ENCODE peak calls at places on chromosomes 13 and 19, in seven cellular contexts. One of them, this sample, is unnamed.

GRCh38 chr19:5452594-5453565 is 2.3 kb upstream of the ZNRF4 start:
- DNase-seq in GM12892: no peak
- DNase-seq in NCI-H146: no peak
- DNase-seq in ACHN: no peak
- DNase-seq in neural crest cell: no peak
- DNase-seq in NCI-H1105 treated with DMSO at 0.1 percent for 48 hours: no peak
- DNase-seq in COR-L47: no peak
- DNase-seq in this sample: no peak

GRCh38 chr13:98504371-98504963 is 72.4 kb downstream of the STK24 start:
- DNase-seq in GM12892: no peak
- DNase-seq in NCI-H146: no peak
- DNase-seq in ACHN: no peak
- DNase-seq in neural crest cell: no peak
- DNase-seq in NCI-H1105 treated with DMSO at 0.1 percent for 48 hours: no peak
- DNase-seq in COR-L47: no peak
- DNase-seq in this sample: no peak

GRCh38 chr19:43755256-43755801 is 567 bp upstream of the SMG9 start:
- DNase-seq in GM12892: no peak
- DNase-seq in NCI-H146: peak
- DNase-seq in ACHN: peak
- DNase-seq in neural crest cell: peak
- DNase-seq in NCI-H1105 treated with DMSO at 0.1 percent for 48 hours: peak
- DNase-seq in COR-L47: peak
- DNase-seq in this sample: peak

GRCh38 chr13:35514801-35515502 is 38.5 kb upstream of the MAB21L1 start:
- DNase-seq in GM12892: no peak
- DNase-seq in NCI-H146: peak
- DNase-seq in ACHN: no peak
- DNase-seq in neural crest cell: no peak
- DNase-seq in NCI-H1105 treated with DMSO at 0.1 percent for 48 hours: peak
- DNase-seq in COR-L47: peak
- DNase-seq in this sample: no peak

GRCh38 chr13:101292711-101293110 is 123.6 kb downstream of the NALCN start:
- DNase-seq in GM12892: no peak
- DNase-seq in NCI-H146: no peak
- DNase-seq in ACHN: no peak
- DNase-seq in neural crest cell: no peak
- DNase-seq in NCI-H1105 treated with DMSO at 0.1 percent for 48 hours: no peak
- DNase-seq in COR-L47: no peak
- DNase-seq in this sample: no peak

GRCh38 chr19:51698296-51698695 is 5.2 kb downstream of the SPACA6 start:
- DNase-seq in GM12892: no peak
- DNase-seq in NCI-H146: no peak
- DNase-seq in ACHN: no peak
- DNase-seq in neural crest cell: no peak
- DNase-seq in NCI-H1105 treated with DMSO at 0.1 percent for 48 hours: no peak
- DNase-seq in COR-L47: no peak
- DNase-seq in this sample: no peak

GRCh38 chr13:51323824-51324511 is 15.5 kb upstream of the SERPINE3 start:
- DNase-seq in GM12892: no peak
- DNase-seq in NCI-H146: peak
- DNase-seq in ACHN: no peak
- DNase-seq in neural crest cell: no peak
- DNase-seq in NCI-H1105 treated with DMSO at 0.1 percent for 48 hours: no peak
- DNase-seq in COR-L47: no peak
- DNase-seq in this sample: no peak

GRCh38 chr19:58569943-58570670 is 3.0 kb downstream of the MZF1 start:
- DNase-seq in GM12892: no peak
- DNase-seq in NCI-H146: no peak
- DNase-seq in ACHN: no peak
- DNase-seq in neural crest cell: no peak
- DNase-seq in NCI-H1105 treated with DMSO at 0.1 percent for 48 hours: no peak
- DNase-seq in COR-L47: no peak
- DNase-seq in this sample: peak

GRCh38 chr13:36282818-36283432 is 14.7 kb downstream of the CCDC169 start:
- DNase-seq in GM12892: no peak
- DNase-seq in NCI-H146: peak
- DNase-seq in ACHN: peak
- DNase-seq in neural crest cell: no peak
- DNase-seq in NCI-H1105 treated with DMSO at 0.1 percent for 48 hours: peak
- DNase-seq in COR-L47: peak
- DNase-seq in this sample: no peak

GRCh38 chr19:50909240-50910070 is 1.7 kb downstream of the KLK4 start:
- DNase-seq in GM12892: peak
- DNase-seq in NCI-H146: peak
- DNase-seq in ACHN: peak
- DNase-seq in neural crest cell: peak
- DNase-seq in NCI-H1105 treated with DMSO at 0.1 percent for 48 hours: peak
- DNase-seq in COR-L47: no peak
- DNase-seq in this sample: peak

GRCh38 chr19:37251308-37252229 is 33.6 kb downstream of the ZNF383 start:
- DNase-seq in GM12892: peak
- DNase-seq in NCI-H146: peak
- DNase-seq in ACHN: no peak
- DNase-seq in neural crest cell: no peak
- DNase-seq in NCI-H1105 treated with DMSO at 0.1 percent for 48 hours: peak
- DNase-seq in COR-L47: peak
- DNase-seq in this sample: peak

GRCh38 chr19:8615813-8616596 is 5.5 kb upstream of the ADAMTS10 start:
- DNase-seq in GM12892: no peak
- DNase-seq in NCI-H146: no peak
- DNase-seq in ACHN: peak
- DNase-seq in neural crest cell: peak
- DNase-seq in NCI-H1105 treated with DMSO at 0.1 percent for 48 hours: peak
- DNase-seq in COR-L47: no peak
- DNase-seq in this sample: peak

GRCh38 chr19:37218592-37218935 is 550 bp downstream of the ZNF383 start:
- DNase-seq in GM12892: no peak
- DNase-seq in NCI-H146: no peak
- DNase-seq in ACHN: no peak
- DNase-seq in neural crest cell: no peak
- DNase-seq in NCI-H1105 treated with DMSO at 0.1 percent for 48 hours: no peak
- DNase-seq in COR-L47: no peak
- DNase-seq in this sample: no peak

GRCh38 chr13:23470706-23471610 is 37.5 kb upstream of the SACS start:
- DNase-seq in GM12892: no peak
- DNase-seq in NCI-H146: peak
- DNase-seq in ACHN: no peak
- DNase-seq in neural crest cell: no peak
- DNase-seq in NCI-H1105 treated with DMSO at 0.1 percent for 48 hours: no peak
- DNase-seq in COR-L47: no peak
- DNase-seq in this sample: no peak

GRCh38 chr19:32718286-32718685 is 1.3 kb upstream of the TDRD12 start:
- DNase-seq in GM12892: no peak
- DNase-seq in NCI-H146: no peak
- DNase-seq in ACHN: no peak
- DNase-seq in neural crest cell: no peak
- DNase-seq in NCI-H1105 treated with DMSO at 0.1 percent for 48 hours: no peak
- DNase-seq in COR-L47: no peak
- DNase-seq in this sample: no peak

GRCh38 chr13:38686635-38687245 is at the start of gene FREM2:
- DNase-seq in GM12892: no peak
- DNase-seq in NCI-H146: peak
- DNase-seq in ACHN: peak
- DNase-seq in neural crest cell: peak
- DNase-seq in NCI-H1105 treated with DMSO at 0.1 percent for 48 hours: peak
- DNase-seq in COR-L47: peak
- DNase-seq in this sample: peak

GRCh38 chr19:3680939-3681338 is 19.3 kb downstream of the PIP5K1C start:
- DNase-seq in GM12892: no peak
- DNase-seq in NCI-H146: no peak
- DNase-seq in ACHN: no peak
- DNase-seq in neural crest cell: no peak
- DNase-seq in NCI-H1105 treated with DMSO at 0.1 percent for 48 hours: no peak
- DNase-seq in COR-L47: no peak
- DNase-seq in this sample: no peak

GRCh38 chr13:42971670-42972355 is 20.2 kb downstream of the EPSTI1 start:
- DNase-seq in GM12892: no peak
- DNase-seq in NCI-H146: no peak
- DNase-seq in ACHN: no peak
- DNase-seq in neural crest cell: no peak
- DNase-seq in NCI-H1105 treated with DMSO at 0.1 percent for 48 hours: no peak
- DNase-seq in COR-L47: no peak
- DNase-seq in this sample: no peak

GRCh38 chr13:112743451-112744305 is 53.8 kb downstream of the ATP11A start:
- DNase-seq in GM12892: no peak
- DNase-seq in NCI-H146: peak
- DNase-seq in ACHN: no peak
- DNase-seq in neural crest cell: no peak
- DNase-seq in NCI-H1105 treated with DMSO at 0.1 percent for 48 hours: no peak
- DNase-seq in COR-L47: peak
- DNase-seq in this sample: no peak

GRCh38 chr19:17797397-17798201 is 2.7 kb downstream of the B3GNT3 start:
- DNase-seq in GM12892: no peak
- DNase-seq in NCI-H146: no peak
- DNase-seq in ACHN: peak
- DNase-seq in neural crest cell: no peak
- DNase-seq in NCI-H1105 treated with DMSO at 0.1 percent for 48 hours: no peak
- DNase-seq in COR-L47: no peak
- DNase-seq in this sample: peak

GRCh38 chr19:10766681-10767201 is 48.9 kb downstream of the DNM2 start:
- DNase-seq in GM12892: no peak
- DNase-seq in NCI-H146: no peak
- DNase-seq in ACHN: peak
- DNase-seq in neural crest cell: no peak
- DNase-seq in NCI-H1105 treated with DMSO at 0.1 percent for 48 hours: peak
- DNase-seq in COR-L47: peak
- DNase-seq in this sample: no peak

GRCh38 chr13:39451301-39451700 is 151.7 kb downstream of the LHFPL6 start:
- DNase-seq in GM12892: no peak
- DNase-seq in NCI-H146: peak
- DNase-seq in ACHN: peak
- DNase-seq in neural crest cell: no peak
- DNase-seq in NCI-H1105 treated with DMSO at 0.1 percent for 48 hours: peak
- DNase-seq in COR-L47: peak
- DNase-seq in this sample: no peak

GRCh38 chr13:44710576-44710975 is 134.4 kb upstream of the TSC22D1 start:
- DNase-seq in GM12892: peak
- DNase-seq in NCI-H146: no peak
- DNase-seq in ACHN: peak
- DNase-seq in neural crest cell: no peak
- DNase-seq in NCI-H1105 treated with DMSO at 0.1 percent for 48 hours: no peak
- DNase-seq in COR-L47: no peak
- DNase-seq in this sample: no peak

GRCh38 chr19:46076951-46077814 is 36.4 kb upstream of the IGFL4 start:
- DNase-seq in GM12892: peak
- DNase-seq in NCI-H146: peak
- DNase-seq in ACHN: peak
- DNase-seq in neural crest cell: peak
- DNase-seq in NCI-H1105 treated with DMSO at 0.1 percent for 48 hours: peak
- DNase-seq in COR-L47: peak
- DNase-seq in this sample: peak

GRCh38 chr13:25977216-25977615 is 74.6 kb downstream of the SHISA2 start:
- DNase-seq in GM12892: no peak
- DNase-seq in NCI-H146: peak
- DNase-seq in ACHN: no peak
- DNase-seq in neural crest cell: no peak
- DNase-seq in NCI-H1105 treated with DMSO at 0.1 percent for 48 hours: peak
- DNase-seq in COR-L47: peak
- DNase-seq in this sample: no peak

GRCh38 chr13:53066411-53066810 is 37.8 kb downstream of the OLFM4 start:
- DNase-seq in GM12892: no peak
- DNase-seq in NCI-H146: no peak
- DNase-seq in ACHN: no peak
- DNase-seq in neural crest cell: no peak
- DNase-seq in NCI-H1105 treated with DMSO at 0.1 percent for 48 hours: no peak
- DNase-seq in COR-L47: no peak
- DNase-seq in this sample: no peak

GRCh38 chr19:18128044-18128443 is 24.9 kb upstream of the PIK3R2 start:
- DNase-seq in GM12892: no peak
- DNase-seq in NCI-H146: no peak
- DNase-seq in ACHN: no peak
- DNase-seq in neural crest cell: no peak
- DNase-seq in NCI-H1105 treated with DMSO at 0.1 percent for 48 hours: no peak
- DNase-seq in COR-L47: no peak
- DNase-seq in this sample: no peak

GRCh38 chr19:821228-821975 is at the start of gene PLPPR3:
- DNase-seq in GM12892: no peak
- DNase-seq in NCI-H146: no peak
- DNase-seq in ACHN: no peak
- DNase-seq in neural crest cell: no peak
- DNase-seq in NCI-H1105 treated with DMSO at 0.1 percent for 48 hours: no peak
- DNase-seq in COR-L47: no peak
- DNase-seq in this sample: no peak

GRCh38 chr13:23504188-23504587 is 66.0 kb upstream of the TNFRSF19 start:
- DNase-seq in GM12892: no peak
- DNase-seq in NCI-H146: no peak
- DNase-seq in ACHN: no peak
- DNase-seq in neural crest cell: no peak
- DNase-seq in NCI-H1105 treated with DMSO at 0.1 percent for 48 hours: no peak
- DNase-seq in COR-L47: no peak
- DNase-seq in this sample: no peak

GRCh38 chr13:75400775-75401174 is 81.2 kb downstream of the TBC1D4 start:
- DNase-seq in GM12892: no peak
- DNase-seq in NCI-H146: no peak
- DNase-seq in ACHN: no peak
- DNase-seq in neural crest cell: no peak
- DNase-seq in NCI-H1105 treated with DMSO at 0.1 percent for 48 hours: no peak
- DNase-seq in COR-L47: no peak
- DNase-seq in this sample: no peak

GRCh38 chr19:27741236-27741635 is 1471.7 kb downstream of the UQCRFS1 start:
- DNase-seq in GM12892: no peak
- DNase-seq in NCI-H146: no peak
- DNase-seq in ACHN: no peak
- DNase-seq in neural crest cell: no peak
- DNase-seq in NCI-H1105 treated with DMSO at 0.1 percent for 48 hours: no peak
- DNase-seq in COR-L47: no peak
- DNase-seq in this sample: peak

GRCh38 chr13:28579334-28579733 is 79.6 kb upstream of the POMP start:
- DNase-seq in GM12892: no peak
- DNase-seq in NCI-H146: no peak
- DNase-seq in ACHN: no peak
- DNase-seq in neural crest cell: no peak
- DNase-seq in NCI-H1105 treated with DMSO at 0.1 percent for 48 hours: no peak
- DNase-seq in COR-L47: no peak
- DNase-seq in this sample: no peak

GRCh38 chr13:26475176-26476110 is 82.0 kb upstream of the WASF3 start:
- DNase-seq in GM12892: no peak
- DNase-seq in NCI-H146: no peak
- DNase-seq in ACHN: no peak
- DNase-seq in neural crest cell: no peak
- DNase-seq in NCI-H1105 treated with DMSO at 0.1 percent for 48 hours: no peak
- DNase-seq in COR-L47: no peak
- DNase-seq in this sample: peak

GRCh38 chr19:41945135-41945766 is 13.9 kb downstream of the RABAC1 start:
- DNase-seq in GM12892: peak
- DNase-seq in NCI-H146: no peak
- DNase-seq in ACHN: no peak
- DNase-seq in neural crest cell: no peak
- DNase-seq in NCI-H1105 treated with DMSO at 0.1 percent for 48 hours: no peak
- DNase-seq in COR-L47: no peak
- DNase-seq in this sample: peak

GRCh38 chr13:60152904-60153303 is 10.8 kb downstream of the DIAPH3 start:
- DNase-seq in GM12892: no peak
- DNase-seq in NCI-H146: no peak
- DNase-seq in ACHN: no peak
- DNase-seq in neural crest cell: no peak
- DNase-seq in NCI-H1105 treated with DMSO at 0.1 percent for 48 hours: no peak
- DNase-seq in COR-L47: no peak
- DNase-seq in this sample: no peak

GRCh38 chr13:85497652-85498051 is 301.6 kb downstream of the SLITRK6 start:
- DNase-seq in GM12892: no peak
- DNase-seq in NCI-H146: no peak
- DNase-seq in ACHN: peak
- DNase-seq in neural crest cell: no peak
- DNase-seq in NCI-H1105 treated with DMSO at 0.1 percent for 48 hours: no peak
- DNase-seq in COR-L47: no peak
- DNase-seq in this sample: no peak

GRCh38 chr13:25249001-25249543 is 38.2 kb downstream of the MTMR6 start:
- DNase-seq in GM12892: no peak
- DNase-seq in NCI-H146: peak
- DNase-seq in ACHN: peak
- DNase-seq in neural crest cell: no peak
- DNase-seq in NCI-H1105 treated with DMSO at 0.1 percent for 48 hours: no peak
- DNase-seq in COR-L47: peak
- DNase-seq in this sample: no peak

This sample was measured in colonic mucosa.